ENCODE peak calls at places on chromosomes 11 and 22, in five cellular contexts. M is activated CD4-positive, alpha-beta T cell treated with anti-CD3 and anti-CD28 coated beads for 4 hours; B is GM13977; D is EL; F is SHP77 treated with DMSO at 0.1 percent for 48 hours. E is an unnamed sample.

GRCh38 chr11:46120711-46121327 is 435 bp downstream of the PHF21A start:
- DNase-seq in M (peak), D (peak), B (no peak), F (peak), E (no peak)

GRCh38 chr11:71472357-71472885 is 19.4 kb downstream of the NADSYN1 start:
- DNase-seq in B (no peak), D (no peak), M (no peak), F (no peak), E (no peak)

GRCh38 chr11:131522851-131523250 is 152.4 kb downstream of the NTM start:
- DNase-seq in B (no peak), F (no peak), D (no peak), M (no peak), E (no peak)

GRCh38 chr11:123145661-123146060 is 49.4 kb downstream of the CLMP start:
- DNase-seq in B (no peak), F (peak), M (no peak), D (no peak), E (no peak)

GRCh38 chr22:29268511-29269229 is 602 bp downstream of the EWSR1 start:
- DNase-seq in M (no peak), F (no peak), D (peak), B (no peak), E (peak)

GRCh38 chr22:43634316-43634715 is 177.8 kb downstream of the EFCAB6 start:
- DNase-seq in F (no peak), M (no peak), D (no peak), B (no peak), E (no peak)

GRCh38 chr11:120579601-120580000 is 68.1 kb downstream of the GRIK4 start:
- DNase-seq in D (no peak), B (peak), F (no peak), M (no peak), E (no peak)

GRCh38 chr11:69912911-69913451 is 93.8 kb upstream of the FGF3 start:
- DNase-seq in D (peak), F (no peak), B (no peak), M (no peak), E (no peak)

GRCh38 chr22:50316114-50317065 is 8.9 kb upstream of the PLXNB2 start:
- DNase-seq in F (no peak), M (no peak), D (no peak), B (peak), E (no peak)

GRCh38 chr22:39490966-39491680 is 11.0 kb upstream of the MIEF1 start:
- DNase-seq in F (no peak), D (no peak), B (no peak), M (no peak), E (no peak)

GRCh38 chr11:86116386-86116726 is 47.5 kb upstream of the PICALM start:
- DNase-seq in M (peak), F (no peak), D (peak), B (peak), E (no peak)

GRCh38 chr11:62879554-62879953 is 1.1 kb upstream of the SLC3A2 start:
- DNase-seq in D (no peak), B (no peak), F (no peak), M (no peak), E (no peak)

GRCh38 chr11:46332568-46333128 is 14.6 kb upstream of the DGKZ start:
- DNase-seq in F (no peak), M (peak), D (no peak), B (no peak), E (peak)

E was measured in frontal cortex.